ENCODE peak calls at places on chromosomes 11 and 22, in five cellular contexts. Z is fibroblast of the aortic adventitia, W is left ventricle myocardium inferior, C is OCI-LY7, Y is fibroblast of pulmonary artery. H is an unnamed sample.
A peak's percentile ranks its signal among the peaks of the same experiment; 100 is the strongest.

GRCh38 chr11:118651820-118652219 is 27.6 kb downstream of the TREH start:
- DNase-seq in Y (no peak), Z (no peak), W (no peak), C (no peak), H (no peak)

GRCh38 chr11:50080256-50080655 is 47.6 kb downstream of the OR4C45 start:
- DNase-seq in W (no peak), Y (no peak), C (no peak), Z (peak; percentile 2), H (no peak)

GRCh38 chr11:94010136-94010535 is 11.0 kb upstream of the HEPHL1 start:
- DNase-seq in W (no peak), Z (no peak), Y (no peak), C (no peak), H (no peak)

GRCh38 chr11:4551346-4551979 is 6.5 kb downstream of the OR52M1 start:
- DNase-seq in Z (peak; percentile 12), Y (peak; percentile 4), W (no peak), C (no peak), H (peak; percentile 13)

GRCh38 chr11:8828580-8829358 is 82.2 kb upstream of the AKIP1 start:
- DNase-seq in W (no peak), Y (no peak), C (no peak), Z (no peak), H (peak; percentile 59)

GRCh38 chr11:76910620-76911414 is 50.1 kb downstream of the ACER3 start:
- DNase-seq in Y (peak; percentile 39), C (no peak), W (peak; percentile 22), Z (peak; percentile 67), H (peak; percentile 11)

GRCh38 chr22:17077255-17077654 is 7.5 kb upstream of the IL17RA start:
- DNase-seq in C (no peak), W (no peak), Y (no peak), Z (peak; percentile 55), H (peak; percentile 72)

GRCh38 chr22:44337658-44338004 is 24.9 kb upstream of the SHISAL1 start:
- DNase-seq in Z (peak; percentile 69), C (no peak), W (no peak), Y (peak; percentile 76), H (peak; percentile 65)

GRCh38 chr22:47332246-47332980 is 570.0 kb downstream of the TBC1D22A start:
- DNase-seq in C (no peak), Y (no peak), W (no peak), Z (no peak), H (no peak)

GRCh38 chr11:126391970-126392637 is 36.6 kb downstream of the ST3GAL4 start:
- DNase-seq in Y (peak; percentile 35), W (no peak), Z (no peak), C (peak; percentile 38), H (no peak)

GRCh38 chr11:64445651-64446050 is 86.7 kb downstream of the RPS6KA4 start:
- DNase-seq in Y (no peak), C (no peak), W (no peak), Z (no peak), H (no peak)

GRCh38 chr22:17269224-17269606 is 50.0 kb upstream of the ADA2 start:
- DNase-seq in Y (no peak), W (no peak), C (no peak), Z (no peak), H (no peak)

GRCh38 chr11:66868726-66869291 is 11.9 kb downstream of the LRFN4 start:
- DNase-seq in Z (no peak), Y (no peak), C (peak; percentile 92), W (no peak), H (no peak)

GRCh38 chr11:72195518-72195917 is 3.6 kb downstream of the FOLR1 start:
- DNase-seq in W (no peak), C (no peak), Y (no peak), Z (no peak), H (no peak)

GRCh38 chr11:10122337-10123197 is 171.5 kb downstream of the SBF2 start:
- DNase-seq in Y (peak; percentile 54), C (no peak), Z (peak; percentile 53), W (no peak), H (peak; percentile 85)

GRCh38 chr11:103085758-103086365 is 6.1 kb downstream of the DCUN1D5 start:
- DNase-seq in Y (peak; percentile 71), Z (peak; percentile 76), W (no peak), C (no peak), H (peak; percentile 65)

GRCh38 chr11:113249491-113249763 is 65.0 kb upstream of the TTC12 start:
- DNase-seq in Y (peak; percentile 14), C (no peak), W (no peak), Z (no peak), H (peak; percentile 28)
- TF ChIP-seq CTCF in Y (peak; percentile 43), C (no peak), W (peak; percentile 36), Z (no peak), H (peak; percentile 59)

GRCh38 chr11:99422581-99423434 is 402.1 kb downstream of the CNTN5 start:
- DNase-seq in C (no peak), Z (no peak), Y (no peak), W (no peak), H (peak; percentile 43)
- H3K4me3 ChIP-seq in C (no peak overlapping the region), Z (no peak overlapping the region), Y (no peak overlapping the region), W (no peak overlapping the region), H (no peak overlapping the region)

GRCh38 chr11:133966924-133967598 is 10.3 kb upstream of the IGSF9B start:
- DNase-seq in C (no peak), Y (no peak), W (peak; percentile 70), Z (no peak), H (no peak)
- TF ChIP-seq CTCF in C (peak; percentile 56), Y (peak; percentile 1), W (peak; percentile 78), Z (peak; percentile 19), H (no peak)

GRCh38 chr11:122101625-122102291 is 14.3 kb downstream of the BLID start:
- DNase-seq in C (no peak), Y (peak; percentile 89), W (peak; percentile 50), Z (peak; percentile 89), H (peak; percentile 92)

GRCh38 chr11:122100222-122101080 is 15.6 kb downstream of the BLID start:
- DNase-seq in W (peak; percentile 63), C (no peak), Z (peak; percentile 89), Y (peak; percentile 80), H (peak; percentile 86)

GRCh38 chr11:122103366-122103765 is 12.6 kb downstream of the BLID start:
- DNase-seq in Z (peak; percentile 82), W (no peak), C (no peak), Y (no peak), H (no peak)

GRCh38 chr11:122104381-122104780 is 11.6 kb downstream of the BLID start:
- DNase-seq in W (no peak), Y (no peak), Z (peak; percentile 62), C (no peak), H (no peak)

DNA sequence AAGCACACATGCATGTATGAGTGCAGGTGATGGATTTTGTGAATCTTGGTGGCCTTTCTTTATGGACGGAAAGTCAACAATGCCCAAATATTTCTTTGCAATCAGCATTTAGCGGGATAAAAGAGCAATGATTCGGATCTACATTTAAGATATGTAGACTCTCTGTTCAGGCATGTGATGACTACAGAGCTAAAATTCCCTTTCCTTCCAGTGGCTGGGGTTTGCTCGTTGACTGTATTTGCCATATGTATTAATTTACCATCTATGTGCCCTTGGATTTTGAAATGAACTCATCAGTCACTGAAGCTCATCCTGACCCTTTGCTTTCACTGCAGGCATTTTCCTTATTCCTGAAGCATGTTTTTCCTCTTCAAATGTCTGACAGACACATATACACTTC is 13.6 kb downstream of the BLID start:
- DNase-seq in W (no peak), C (no peak), Y (no peak), Z (peak; percentile 41), H (no peak)
- H3K4me3 ChIP-seq in W (peak overlapping the region; percentile 72), C (no peak overlapping the region), Y (peak overlapping the region; percentile 65), Z (peak overlapping the region; percentile 64), H (peak overlapping the region; percentile 76)

DNA sequence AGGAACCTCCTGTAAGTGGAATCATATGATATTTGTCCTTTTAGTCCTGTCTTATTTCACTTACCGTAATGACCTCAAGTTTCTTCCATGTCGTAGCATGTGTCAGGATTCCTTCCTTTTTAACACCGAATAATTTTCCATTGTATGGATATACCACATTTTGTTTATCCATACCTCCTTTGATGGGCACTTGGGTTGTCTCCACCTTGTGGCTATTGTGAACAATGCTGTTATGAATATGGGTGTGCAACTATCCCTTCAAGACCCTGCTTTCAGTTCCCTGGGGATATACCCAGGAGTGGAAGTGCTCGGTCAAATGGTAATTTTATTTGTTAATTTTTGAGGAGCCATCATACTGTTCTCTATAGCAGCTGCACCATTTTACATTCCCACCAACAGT is 244.9 kb upstream of the BLID start:
- DNase-seq in Z (no peak), W (no peak), Y (no peak), C (peak; percentile 1), H (no peak)
- TF ChIP-seq CTCF in Z (no peak), W (no peak), Y (peak; percentile 10), C (peak; percentile 52), H (no peak)

DNA sequence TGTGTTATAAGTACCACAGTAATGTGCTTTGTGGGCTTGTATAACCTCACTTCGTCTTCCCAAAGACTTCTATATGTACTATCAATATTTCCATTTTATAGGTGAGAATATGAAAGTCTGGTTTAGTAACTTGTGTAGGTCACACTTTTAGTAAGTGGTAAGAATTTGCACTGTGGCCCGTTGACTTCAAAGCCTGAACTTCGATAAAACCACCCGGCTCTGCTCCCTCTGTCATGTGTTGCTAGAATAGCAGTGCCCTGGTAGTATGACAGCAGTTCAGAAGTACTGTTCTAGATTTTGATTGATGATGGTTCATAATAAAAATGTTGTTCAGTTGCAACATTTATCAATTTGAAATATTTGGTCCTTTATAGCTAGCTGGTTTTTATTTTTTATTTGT is 110.2 kb upstream of the SORL1-AS1 start:
- DNase-seq in Y (no peak), C (no peak), W (no peak), Z (no peak), H (no peak)
- H3K4me3 ChIP-seq in Y (no peak overlapping the region), C (no peak overlapping the region), W (no peak overlapping the region), Z (no peak overlapping the region), H (no peak overlapping the region)

GRCh38 chr11:1542267-1542666 is 29.8 kb downstream of the DUSP8 start:
- DNase-seq in Z (no peak), C (no peak), Y (no peak), W (no peak), H (no peak)
- TF ChIP-seq CTCF in Z (no peak), C (no peak), Y (no peak), W (no peak), H (no peak)

DNA sequence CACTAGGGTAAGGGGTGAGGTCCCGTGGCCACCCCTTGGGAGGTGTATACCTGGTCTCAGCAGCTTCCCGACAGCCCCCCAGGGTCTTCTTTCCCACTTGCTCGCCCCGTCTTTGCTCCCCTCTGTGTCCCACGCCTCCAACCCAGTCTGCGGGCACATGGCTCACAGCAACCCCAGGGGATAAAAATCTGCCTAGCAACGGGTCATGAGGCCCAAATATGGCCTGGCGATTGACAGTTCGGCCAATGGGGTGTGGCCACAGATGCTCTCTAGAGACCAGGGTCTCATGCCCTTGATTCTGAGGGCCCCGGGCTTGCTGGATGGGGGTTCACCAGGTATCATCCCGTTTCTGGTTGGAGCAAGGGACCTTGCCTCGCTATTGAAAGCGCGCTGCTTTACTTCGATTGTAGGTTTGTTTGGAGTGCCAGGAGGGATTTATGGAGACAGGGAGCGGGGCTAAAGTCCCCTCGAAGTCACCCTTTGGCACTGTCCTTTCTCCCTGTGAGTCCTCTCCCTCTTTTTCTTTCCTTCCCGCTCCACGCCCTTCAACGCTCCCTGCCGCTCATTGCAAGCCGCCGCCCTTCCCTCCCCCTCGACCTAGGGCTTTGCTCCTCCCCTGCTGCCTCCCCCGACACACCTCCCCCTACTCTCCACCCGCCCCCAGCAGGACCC is 41.4 kb downstream of the AHNAK start:
- DNase-seq in Y (no peak), Z (no peak), W (peak; percentile 36), C (no peak), H (no peak)
- H3K4me3 ChIP-seq in Y (peak overlapping the region; percentile 19), Z (no peak overlapping the region), W (peak overlapping the region; percentile 55), C (no peak overlapping the region), H (peak overlapping the region; percentile 44)